ENCODE peak calls at places on chromosomes 2 and 18, in seven cellular contexts. One of them, this sample, is unnamed.

GRCh38 chr2:67388680-67389079 is 8.5 kb upstream of the ETAA1 start:
- DNase-seq in Caco-2: no peak
- DNase-seq in ovary: no peak
- DNase-seq in CD8-positive, alpha-beta T cell: no peak
- DNase-seq in OCI-LY7: no peak
- DNase-seq in A549: no peak
- DNase-seq in psoas muscle: no peak
- DNase-seq in this sample: no peak

GRCh38 chr2:222319576-222320440 is 21.0 kb upstream of the PAX3 start:
- DNase-seq in Caco-2: no peak
- DNase-seq in ovary: no peak
- DNase-seq in CD8-positive, alpha-beta T cell: no peak
- DNase-seq in OCI-LY7: peak
- DNase-seq in A549: no peak
- DNase-seq in psoas muscle: peak
- DNase-seq in this sample: peak

GRCh38 chr2:38572167-38572566 is 30.6 kb downstream of the HNRNPLL start:
- DNase-seq in Caco-2: no peak
- DNase-seq in ovary: peak
- DNase-seq in CD8-positive, alpha-beta T cell: no peak
- DNase-seq in OCI-LY7: no peak
- DNase-seq in A549: no peak
- DNase-seq in psoas muscle: no peak
- DNase-seq in this sample: no peak

GRCh38 chr2:179655627-179656026 is 205.8 kb downstream of the ZNF385B start:
- DNase-seq in Caco-2: no peak
- DNase-seq in ovary: no peak
- DNase-seq in CD8-positive, alpha-beta T cell: no peak
- DNase-seq in OCI-LY7: no peak
- DNase-seq in A549: no peak
- DNase-seq in psoas muscle: no peak
- DNase-seq in this sample: no peak

GRCh38 chr2:99926986-99927385 is 215.4 kb downstream of the AFF3 start:
- DNase-seq in Caco-2: no peak
- DNase-seq in ovary: no peak
- DNase-seq in CD8-positive, alpha-beta T cell: no peak
- DNase-seq in OCI-LY7: no peak
- DNase-seq in A549: no peak
- DNase-seq in psoas muscle: no peak
- DNase-seq in this sample: no peak

GRCh38 chr2:141021611-141022010 is 1109.2 kb downstream of the LRP1B start:
- DNase-seq in Caco-2: no peak
- DNase-seq in ovary: no peak
- DNase-seq in CD8-positive, alpha-beta T cell: no peak
- DNase-seq in OCI-LY7: no peak
- DNase-seq in A549: no peak
- DNase-seq in psoas muscle: no peak
- DNase-seq in this sample: no peak

GRCh38 chr18:79962835-79963657 is 1.4 kb upstream of the HSBP1L1 start:
- DNase-seq in Caco-2: no peak
- DNase-seq in ovary: no peak
- DNase-seq in CD8-positive, alpha-beta T cell: peak
- DNase-seq in OCI-LY7: no peak
- DNase-seq in A549: no peak
- DNase-seq in psoas muscle: no peak
- DNase-seq in this sample: peak

GRCh38 chr2:4381773-4382172 is 678.4 kb downstream of the DCDC2C start:
- DNase-seq in Caco-2: no peak
- DNase-seq in ovary: no peak
- DNase-seq in CD8-positive, alpha-beta T cell: no peak
- DNase-seq in OCI-LY7: no peak
- DNase-seq in A549: no peak
- DNase-seq in psoas muscle: no peak
- DNase-seq in this sample: no peak

GRCh38 chr2:11866358-11867335 is 120.2 kb downstream of the LPIN1 start:
- DNase-seq in Caco-2: no peak
- DNase-seq in ovary: no peak
- DNase-seq in CD8-positive, alpha-beta T cell: no peak
- DNase-seq in OCI-LY7: no peak
- DNase-seq in A549: no peak
- DNase-seq in psoas muscle: no peak
- DNase-seq in this sample: peak

GRCh38 chr2:198711484-198711883 is 746.3 kb downstream of the SATB2 start:
- DNase-seq in Caco-2: no peak
- DNase-seq in ovary: no peak
- DNase-seq in CD8-positive, alpha-beta T cell: no peak
- DNase-seq in OCI-LY7: no peak
- DNase-seq in A549: no peak
- DNase-seq in psoas muscle: no peak
- DNase-seq in this sample: no peak

GRCh38 chr2:48343571-48344440 is 186.1 kb upstream of the STON1 start:
- DNase-seq in Caco-2: no peak
- DNase-seq in ovary: no peak
- DNase-seq in CD8-positive, alpha-beta T cell: no peak
- DNase-seq in OCI-LY7: no peak
- DNase-seq in A549: peak
- DNase-seq in psoas muscle: no peak
- DNase-seq in this sample: peak

GRCh38 chr2:21754164-21754788 is 630.5 kb downstream of the TDRD15 start:
- DNase-seq in Caco-2: no peak
- DNase-seq in ovary: no peak
- DNase-seq in CD8-positive, alpha-beta T cell: no peak
- DNase-seq in OCI-LY7: peak
- DNase-seq in A549: no peak
- DNase-seq in psoas muscle: no peak
- DNase-seq in this sample: peak

GRCh38 chr2:3044587-3045317 is 332.9 kb downstream of the EIPR1 start:
- DNase-seq in Caco-2: no peak
- DNase-seq in ovary: no peak
- DNase-seq in CD8-positive, alpha-beta T cell: no peak
- DNase-seq in OCI-LY7: no peak
- DNase-seq in A549: no peak
- DNase-seq in psoas muscle: no peak
- DNase-seq in this sample: no peak
- H3K4me3 ChIP-seq in Caco-2: no peak
- H3K4me3 ChIP-seq in ovary: no peak
- H3K4me3 ChIP-seq in CD8-positive, alpha-beta T cell: no peak
- H3K4me3 ChIP-seq in OCI-LY7: no peak
- H3K4me3 ChIP-seq in A549: no peak
- H3K4me3 ChIP-seq in psoas muscle: no peak
- H3K4me3 ChIP-seq in this sample: no peak

GRCh38 chr18:13447621-13448020 is 229.1 kb downstream of the LDLRAD4 start:
- DNase-seq in Caco-2: no peak
- DNase-seq in ovary: no peak
- DNase-seq in CD8-positive, alpha-beta T cell: no peak
- DNase-seq in OCI-LY7: no peak
- DNase-seq in A549: peak
- DNase-seq in psoas muscle: peak
- DNase-seq in this sample: no peak
- H3K4me3 ChIP-seq in Caco-2: no peak
- H3K4me3 ChIP-seq in ovary: no peak
- H3K4me3 ChIP-seq in CD8-positive, alpha-beta T cell: no peak
- H3K4me3 ChIP-seq in OCI-LY7: no peak
- H3K4me3 ChIP-seq in A549: no peak
- H3K4me3 ChIP-seq in psoas muscle: peak
- H3K4me3 ChIP-seq in this sample: no peak

DNA sequence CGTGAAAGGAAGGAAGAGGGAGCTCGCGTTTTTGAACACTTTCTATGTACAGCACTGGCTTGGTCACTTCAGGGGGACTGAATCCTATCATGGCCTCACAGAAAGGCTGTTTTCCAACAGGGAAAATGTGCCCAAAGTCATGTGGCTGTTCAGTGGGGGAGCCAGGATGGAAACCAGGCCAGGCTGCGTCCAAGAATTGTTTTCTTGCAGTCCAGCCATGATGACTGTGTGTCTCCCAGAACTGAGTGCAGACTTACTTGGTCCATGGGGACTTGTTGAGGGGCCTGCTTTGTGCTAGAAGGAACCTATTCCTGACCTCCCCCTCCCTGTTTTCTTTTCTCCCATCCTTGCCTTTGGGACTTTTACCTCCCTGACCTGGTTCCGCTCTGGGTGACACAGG is 46.9 kb downstream of the EMILIN2 start:
- DNase-seq in Caco-2: no peak
- DNase-seq in ovary: no peak
- DNase-seq in CD8-positive, alpha-beta T cell: no peak
- DNase-seq in OCI-LY7: no peak
- DNase-seq in A549: no peak
- DNase-seq in psoas muscle: no peak
- DNase-seq in this sample: no peak
- H3K4me3 ChIP-seq in Caco-2: no peak
- H3K4me3 ChIP-seq in ovary: no peak
- H3K4me3 ChIP-seq in CD8-positive, alpha-beta T cell: no peak
- H3K4me3 ChIP-seq in OCI-LY7: no peak
- H3K4me3 ChIP-seq in A549: no peak
- H3K4me3 ChIP-seq in psoas muscle: no peak
- H3K4me3 ChIP-seq in this sample: no peak

GRCh38 chr18:46755315-46756171 is 1.3 kb downstream of the ST8SIA5 start:
- DNase-seq in Caco-2: no peak
- DNase-seq in ovary: no peak
- DNase-seq in CD8-positive, alpha-beta T cell: no peak
- DNase-seq in OCI-LY7: no peak
- DNase-seq in A549: no peak
- DNase-seq in psoas muscle: no peak
- DNase-seq in this sample: no peak
- H3K4me3 ChIP-seq in Caco-2: no peak
- H3K4me3 ChIP-seq in ovary: no peak
- H3K4me3 ChIP-seq in CD8-positive, alpha-beta T cell: no peak
- H3K4me3 ChIP-seq in OCI-LY7: no peak
- H3K4me3 ChIP-seq in A549: no peak
- H3K4me3 ChIP-seq in psoas muscle: peak
- H3K4me3 ChIP-seq in this sample: no peak